ENCODE peak calls at places on chromosomes 13 and 19, in five cellular contexts. K, G, E, I and S are unnamed samples.

GRCh38 chr13:112772929-112773328 is 83.1 kb downstream of the ATP11A start:
- DNase-seq in K (no peak), I (no peak), E (no peak), G (no peak), S (no peak)

GRCh38 chr13:110559429-110559943 is 2.0 kb downstream of the RAB20 start:
- DNase-seq in K (no peak), G (peak; percentile 48), I (no peak), E (no peak), S (no peak)

GRCh38 chr13:24459234-24459633 is 53.3 kb downstream of the PARP4 start:
- DNase-seq in I (no peak), K (no peak), E (no peak), G (peak; percentile 61), S (peak; percentile 17)

GRCh38 chr13:102580552-102581169 is 16.1 kb upstream of the TPP2 start:
- DNase-seq in I (no peak), G (peak; percentile 71), E (no peak), K (peak; percentile 65), S (peak; percentile 94)

GRCh38 chr13:27125357-27126282 is 46.0 kb downstream of the USP12 start:
- DNase-seq in K (no peak), I (no peak), G (no peak), E (no peak), S (peak; percentile 63)

GRCh38 chr13:45341799-45342584 is 1.0 kb upstream of the TPT1 start:
- DNase-seq in K (no peak), I (no peak), E (no peak), G (peak; percentile 62), S (peak; percentile 57)

GRCh38 chr19:39110263-39110967 is 15.2 kb upstream of the PAK4 start:
- DNase-seq in G (peak; percentile 41), E (peak; percentile 92), K (peak; percentile 48), I (peak; percentile 55), S (no peak)

GRCh38 chr13:113665582-113666323 is 1.3 kb upstream of the GRK1 start:
- DNase-seq in K (no peak), I (no peak), G (peak; percentile 7), E (no peak), S (no peak)

GRCh38 chr19:28224441-28224840 is 988.5 kb downstream of the UQCRFS1 start:
- DNase-seq in I (no peak), K (no peak), E (no peak), G (no peak), S (no peak)

GRCh38 chr13:38848360-38848759 is 142.3 kb downstream of the STOML3 start:
- DNase-seq in K (no peak), E (no peak), G (no peak), I (no peak), S (no peak)

GRCh38 chr13:42752731-42753130 is 28.7 kb upstream of the FAM216B start:
- DNase-seq in I (no peak), E (no peak), K (no peak), G (peak; percentile 36), S (no peak)

GRCh38 chr19:55699221-55699620 is 24.2 kb downstream of the EPN1 start:
- DNase-seq in K (no peak), I (no peak), E (no peak), G (no peak), S (no peak)

GRCh38 chr19:36144624-36145023 is 4.8 kb downstream of the CAPNS1 start:
- DNase-seq in G (no peak), K (no peak), E (no peak), I (no peak), S (no peak)

GRCh38 chr19:50300814-50301606 is 28.2 kb downstream of the KCNC3 start:
- DNase-seq in K (no peak), G (peak; percentile 49), E (no peak), I (no peak), S (no peak)

DNA sequence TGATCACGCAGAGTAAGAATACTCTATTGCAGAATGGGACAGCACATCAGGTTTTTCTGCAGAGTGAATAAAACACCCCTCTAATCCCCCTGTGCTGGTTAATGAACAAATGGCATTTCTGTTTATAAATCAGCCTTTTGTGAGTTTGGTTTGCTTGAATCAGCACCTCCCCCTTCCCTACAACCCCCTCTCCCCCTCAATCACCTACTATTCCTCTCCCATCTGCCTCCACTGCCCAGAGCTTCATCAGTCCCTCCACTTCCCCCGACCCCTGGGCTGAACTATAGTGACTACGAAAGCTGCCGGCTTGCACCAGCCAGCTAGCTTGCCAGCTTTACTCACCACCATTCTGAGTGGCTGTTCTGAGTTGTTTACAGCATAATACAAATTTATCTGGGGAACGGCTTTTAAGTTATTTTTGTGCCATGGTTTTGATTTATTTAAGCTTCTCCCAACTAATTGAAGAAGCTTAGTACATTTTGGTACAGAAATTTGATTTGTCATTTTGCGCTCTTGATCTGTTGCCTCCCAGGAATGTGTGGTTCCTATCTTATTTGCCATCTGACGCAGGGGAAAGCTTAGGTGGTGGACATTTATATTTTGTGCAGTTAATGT is 41.8 kb upstream of the WDFY2 start:
- DNase-seq in K (no peak), G (peak; percentile 35), E (no peak), I (no peak), S (no peak)
- H2BK12ac ChIP-seq in K (no peak overlapping the region), G (no peak overlapping the region), E (no peak overlapping the region), I (no peak overlapping the region), S (no peak overlapping the region)

DNA sequence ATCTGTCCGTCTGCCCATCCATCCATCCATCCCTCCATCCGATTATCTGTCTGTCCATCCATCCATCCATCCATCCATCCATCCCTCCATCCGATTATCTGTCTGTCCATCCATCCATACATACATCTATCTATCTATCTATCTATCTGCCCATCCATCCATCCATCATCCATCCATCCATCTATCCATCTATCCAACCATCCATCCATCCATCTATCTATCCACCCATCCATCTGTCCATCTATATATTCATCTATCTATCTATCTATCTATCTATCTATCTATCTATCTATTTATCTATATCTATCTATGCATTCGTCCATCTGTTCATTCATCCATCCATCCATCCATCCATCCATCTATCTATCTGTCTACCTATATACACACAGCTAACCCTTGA is 471.1 kb upstream of the ZNF507 start:
- DNase-seq in I (no peak), E (no peak), K (no peak), G (no peak), S (no peak)
- H2BK12ac ChIP-seq in I (no peak overlapping the region), E (no peak overlapping the region), K (no peak overlapping the region), G (no peak overlapping the region), S (no peak overlapping the region)

DNA sequence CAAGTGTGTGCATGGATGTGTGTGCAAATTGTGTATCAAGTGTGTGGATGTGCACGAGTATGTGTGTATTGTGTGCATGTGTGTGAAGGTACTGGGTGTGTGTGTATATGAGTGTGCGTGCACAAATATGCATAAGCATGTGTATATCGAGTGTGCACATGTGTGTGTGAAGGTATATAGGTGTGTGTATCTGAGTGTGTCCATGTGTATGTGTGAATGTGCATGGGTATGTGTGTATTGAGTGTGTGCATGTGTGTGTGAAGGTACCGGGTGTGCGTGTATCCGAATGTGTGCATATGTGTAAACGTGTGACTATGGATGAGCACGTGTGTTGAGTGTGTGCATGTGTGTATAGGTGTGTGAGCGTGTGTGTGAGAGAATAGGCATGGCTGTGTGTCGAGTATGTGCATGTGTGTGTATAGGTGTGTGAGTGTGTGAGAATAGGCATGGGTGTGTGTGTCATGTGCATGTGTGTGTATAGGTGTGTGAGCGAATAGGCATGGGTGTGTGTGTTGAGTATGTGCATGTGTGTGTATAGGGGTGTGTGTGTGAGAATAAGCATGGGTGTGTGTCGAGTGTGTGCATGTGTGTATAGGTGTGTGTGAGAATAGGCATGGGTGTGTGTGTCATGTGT is 12.8 kb downstream of the EVI5L start:
- DNase-seq in I (no peak), K (no peak), E (no peak), G (no peak), S (no peak)
- H2BK12ac ChIP-seq in I (no peak overlapping the region), K (no peak overlapping the region), E (no peak overlapping the region), G (peak overlapping the region; percentile 31), S (no peak overlapping the region)

DNA sequence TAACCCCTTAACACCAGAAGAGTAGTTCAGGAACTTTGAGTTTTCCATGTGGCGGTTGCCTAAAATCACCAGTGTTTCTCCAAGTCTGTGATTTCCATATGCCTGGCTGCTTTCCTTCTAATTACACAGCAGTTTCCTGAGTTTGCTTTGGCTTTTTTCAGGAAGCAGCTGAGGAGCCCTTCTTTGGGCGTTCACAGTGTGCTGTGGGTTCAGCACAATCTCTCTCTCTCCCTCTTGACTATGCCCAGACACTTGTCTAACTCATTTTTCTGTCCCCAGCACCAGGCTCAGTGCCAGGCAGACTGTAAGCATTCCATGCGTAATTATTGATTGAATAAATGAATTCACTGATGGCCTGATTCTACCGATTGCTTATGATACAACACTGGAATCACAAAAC is 19.7 kb downstream of the SCEL start:
- DNase-seq in E (no peak), K (no peak), I (no peak), G (no peak), S (no peak)
- H2BK12ac ChIP-seq in E (no peak overlapping the region), K (no peak overlapping the region), I (no peak overlapping the region), G (no peak overlapping the region), S (no peak overlapping the region)

GRCh38 chr19:46355991-46356669 is 9.2 kb downstream of the PPP5C start:
- DNase-seq in E (no peak), G (no peak), I (no peak), K (no peak), S (peak; percentile 21)

GRCh38 chr19:46361915-46362314 is 15.0 kb downstream of the PPP5C start:
- DNase-seq in I (no peak), E (no peak), K (no peak), G (no peak), S (no peak)

GRCh38 chr19:46356670-46357055 is 9.8 kb downstream of the PPP5C start:
- DNase-seq in I (no peak), K (no peak), E (no peak), G (no peak), S (no peak)

GRCh38 chr19:46355234-46355990 is 8.5 kb downstream of the PPP5C start:
- DNase-seq in K (no peak), E (no peak), I (no peak), G (no peak), S (peak; percentile 33)

GRCh38 chr19:46357846-46358583 is 11.1 kb downstream of the PPP5C start:
- DNase-seq in G (no peak), I (no peak), E (no peak), K (no peak), S (peak; percentile 70)
- H2BK12ac ChIP-seq in G (no peak overlapping the region), I (no peak overlapping the region), E (no peak overlapping the region), K (no peak overlapping the region), S (no peak overlapping the region)

GRCh38 chr19:10237702-10238101 is 6.6 kb upstream of the S1PR2 start:
- DNase-seq in E (no peak), K (no peak), I (no peak), G (no peak), S (no peak)

GRCh38 chr19:10235003-10235402 is 3.9 kb upstream of the S1PR2 start:
- DNase-seq in K (no peak), G (no peak), E (no peak), I (no peak), S (no peak)

GRCh38 chr19:10243606-10244005 is 8.4 kb upstream of the MRPL4 start:
- DNase-seq in K (no peak), I (no peak), E (no peak), G (no peak), S (no peak)

GRCh38 chr19:10233946-10234345 is 2.8 kb upstream of the S1PR2 start:
- DNase-seq in I (no peak), K (no peak), G (no peak), E (no peak), S (no peak)

DNA sequence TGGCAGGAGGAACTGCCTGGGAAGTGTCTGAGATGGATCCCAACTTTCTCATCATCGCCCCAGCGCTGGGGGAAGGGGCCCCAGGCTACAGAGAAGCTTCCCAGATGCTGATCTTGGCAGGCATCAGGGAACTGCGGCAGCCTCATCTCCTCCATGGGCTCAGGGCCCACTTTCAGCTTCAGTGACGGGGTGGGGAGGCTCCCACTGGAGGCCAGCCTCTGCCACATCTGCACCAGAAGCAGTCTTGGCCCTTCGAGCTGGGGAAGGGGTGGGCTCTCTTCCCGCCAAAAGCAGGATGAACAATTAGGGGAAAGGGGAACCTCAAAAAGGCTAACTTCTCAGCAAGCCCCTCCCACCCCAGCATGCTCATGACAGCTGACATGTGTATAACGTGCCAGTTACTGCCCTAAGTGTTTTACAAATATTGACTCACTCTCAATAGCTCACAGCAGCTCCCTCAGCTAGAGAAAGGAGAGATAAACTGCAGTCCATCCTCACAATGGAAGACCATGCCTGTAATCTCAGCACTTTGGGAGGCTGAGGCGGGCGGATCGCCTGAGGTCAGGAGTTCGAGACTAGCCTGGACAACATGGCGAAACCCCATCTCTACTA is 7.1 kb upstream of the S1PR2 start:
- DNase-seq in I (no peak), G (peak; percentile 36), E (no peak), K (no peak), S (no peak)
- H2BK12ac ChIP-seq in I (no peak overlapping the region), G (no peak overlapping the region), E (no peak overlapping the region), K (no peak overlapping the region), S (no peak overlapping the region)